ENCODE peak calls at places on chromosomes 13 and 19, in seven cellular contexts. S, I, F, Y, U, O and W are unnamed samples. For H3K36me3, the result is how much of the 10 kb centered on the place peaks cover.

GRCh38 chr19:46495789-46496099 is at the start of gene PNMA8B:
- DNase-seq in S (peak), I (peak), F (no peak), Y (peak), U (peak), O (peak), W (peak)

GRCh38 chr19:58558623-58559274 is 338 bp upstream of the UBE2M start:
- DNase-seq in S (peak), I (peak), F (peak), Y (peak), U (peak), O (peak), W (peak)

GRCh38 chr13:28545583-28546333 is 50.8 kb upstream of the FLT1 start:
- DNase-seq in S (no peak), I (no peak), F (no peak), Y (no peak), U (peak), O (peak), W (no peak)

GRCh38 chr13:109655611-109656010 is 130.8 kb downstream of the IRS2 start:
- DNase-seq in S (no peak), I (no peak), F (no peak), Y (peak), U (no peak), O (no peak), W (no peak)

GRCh38 chr13:23671902-23672301 is 101.7 kb downstream of the TNFRSF19 start:
- DNase-seq in S (no peak), I (no peak), F (no peak), Y (no peak), U (no peak), O (no peak), W (peak)

GRCh38 chr13:38635030-38635429 is 51.8 kb upstream of the FREM2 start:
- DNase-seq in S (no peak), I (no peak), F (no peak), Y (no peak), U (no peak), O (peak), W (no peak)

GRCh38 chr19:19185853-19186728 is 5.9 kb downstream of the BORCS8 start:
- DNase-seq in S (no peak), I (no peak), F (peak), Y (no peak), U (peak), O (peak), W (peak)

GRCh38 chr19:38004505-38005223 is 97.7 kb downstream of the SIPA1L3 start:
- DNase-seq in S (peak), I (peak), F (peak), Y (peak), U (peak), O (peak), W (peak)

GRCh38 chr13:37869756-37870488 is at the start of gene TRPC4:
- DNase-seq in S (peak), I (peak), F (no peak), Y (peak), U (peak), O (peak), W (peak)

GRCh38 chr13:109517516-109517915 is 268.9 kb downstream of the IRS2 start:
- DNase-seq in S (no peak), I (no peak), F (no peak), Y (no peak), U (no peak), O (no peak), W (peak)

GRCh38 chr13:108597943-108598342 is 31.5 kb upstream of the MYO16 start:
- DNase-seq in S (no peak), I (no peak), F (no peak), Y (no peak), U (no peak), O (no peak), W (peak)

GRCh38 chr19:44702551-44703176 is 3.7 kb downstream of the CEACAM16 start:
- DNase-seq in S (no peak), I (no peak), F (no peak), Y (no peak), U (no peak), O (no peak), W (no peak)

GRCh38 chr13:109872864-109873263 is 86.5 kb upstream of the IRS2 start:
- DNase-seq in S (no peak), I (no peak), F (no peak), Y (no peak), U (no peak), O (no peak), W (no peak)

GRCh38 chr13:90184355-90184754 is 1163.1 kb upstream of the MIR17HG start:
- DNase-seq in S (no peak), I (no peak), F (no peak), Y (no peak), U (no peak), O (no peak), W (no peak)

GRCh38 chr19:23440207-23440606 is 44.9 kb upstream of the ZNF91 start:
- DNase-seq in S (no peak), I (no peak), F (no peak), Y (no peak), U (no peak), O (peak), W (no peak)

GRCh38 chr13:111031531-111031961 is 83.6 kb upstream of the ARHGEF7 start:
- DNase-seq in S (no peak), I (no peak), F (no peak), Y (no peak), U (no peak), O (no peak), W (no peak)

GRCh38 chr19:2315818-2316353 is 7.9 kb upstream of the LINGO3 start:
- DNase-seq in S (no peak), I (no peak), F (peak), Y (peak), U (peak), O (peak), W (no peak)

DNA sequence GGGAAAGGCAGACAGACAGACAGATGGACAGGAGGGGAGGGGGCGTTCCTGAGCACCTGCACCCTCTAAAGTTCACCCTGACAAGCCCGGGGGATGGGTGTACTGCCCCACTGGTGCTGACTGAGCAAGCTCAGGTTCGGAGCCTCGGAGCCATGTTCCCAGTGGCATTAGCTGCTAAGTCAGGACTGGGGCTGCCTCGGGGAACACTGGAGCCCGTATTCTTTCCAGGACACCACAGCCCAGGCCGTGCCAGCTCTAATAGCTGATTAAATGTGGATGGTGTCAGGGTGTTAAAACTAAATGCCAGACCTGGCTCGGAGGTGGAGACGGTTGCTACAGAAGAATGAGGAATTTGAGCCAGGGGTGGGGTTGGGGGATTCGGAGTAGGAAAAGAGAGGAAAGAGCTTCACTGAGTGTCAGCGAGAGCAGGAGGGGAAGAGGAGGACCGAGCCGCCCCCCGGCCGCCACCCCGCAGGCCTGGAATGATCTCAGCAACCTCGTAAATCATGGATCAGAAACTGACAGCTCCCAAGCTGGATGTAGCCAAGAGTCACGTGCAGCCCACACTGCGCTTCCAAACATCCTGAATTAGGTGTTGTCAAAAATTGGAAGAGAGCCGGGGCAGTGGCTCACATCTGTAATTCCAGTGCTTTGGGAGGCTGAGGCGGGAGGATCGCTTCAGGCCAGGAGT is 10.4 kb downstream of the MAP2K2 start:
- DNase-seq in S (no peak), I (no peak), F (no peak), Y (no peak), U (no peak), O (no peak), W (no peak)
- H3K36me3 ChIP-seq in S (under half), I (under half), F (half or more), Y (under half), U (under half), O (under half), W (under half)

DNA sequence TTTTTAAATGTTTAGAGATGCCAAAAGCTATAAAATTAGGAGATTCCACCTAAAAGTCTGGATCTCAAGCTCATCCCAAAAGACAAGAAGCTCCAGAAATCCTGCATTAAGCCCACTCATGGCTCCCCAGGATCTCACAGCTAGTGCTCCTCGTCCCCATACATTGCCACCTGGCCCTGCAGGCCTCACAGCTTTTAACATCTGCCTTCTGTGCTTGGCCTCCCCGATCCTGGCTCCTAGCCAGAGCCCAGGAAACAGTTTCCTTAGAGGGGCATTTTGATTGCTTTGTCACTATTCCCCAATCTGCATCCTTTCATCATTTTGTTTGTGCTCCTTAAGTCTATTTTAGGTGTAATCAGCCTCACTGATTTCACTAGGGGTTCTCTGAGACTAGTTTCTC is 14.5 kb upstream of the DCT start:
- DNase-seq in S (no peak), I (no peak), F (no peak), Y (no peak), U (no peak), O (no peak), W (no peak)
- H3K36me3 ChIP-seq in S (under half), I (under half), F (under half), Y (under half), U (under half), O (under half), W (under half)

GRCh38 chr19:34209726-34210125 is 37.4 kb downstream of the LSM14A start:
- DNase-seq in S (no peak), I (no peak), F (no peak), Y (no peak), U (no peak), O (no peak), W (no peak)

GRCh38 chr19:34215006-34215665 is 39.2 kb upstream of the GARRE1 start:
- DNase-seq in S (no peak), I (no peak), F (no peak), Y (no peak), U (no peak), O (no peak), W (no peak)

GRCh38 chr19:34215666-34216038 is 38.7 kb upstream of the GARRE1 start:
- DNase-seq in S (no peak), I (no peak), F (no peak), Y (no peak), U (no peak), O (no peak), W (no peak)

GRCh38 chr19:34214040-34214439 is 40.3 kb upstream of the GARRE1 start:
- DNase-seq in S (no peak), I (no peak), F (no peak), Y (no peak), U (no peak), O (no peak), W (no peak)

GRCh38 chr19:34213283-34213682 is 41.0 kb downstream of the LSM14A start:
- DNase-seq in S (no peak), I (no peak), F (no peak), Y (no peak), U (no peak), O (no peak), W (no peak)
- H3K36me3 ChIP-seq in S (under half), I (under half), F (under half), Y (under half), U (under half), O (under half), W (under half)

GRCh38 chr13:113178896-113179167 is 20.4 kb downstream of the PROZ start:
- DNase-seq in S (no peak), I (no peak), F (no peak), Y (no peak), U (no peak), O (no peak), W (no peak)

GRCh38 chr13:113184568-113185440 is 23.7 kb downstream of the PCID2 start:
- DNase-seq in S (no peak), I (peak), F (no peak), Y (no peak), U (no peak), O (no peak), W (no peak)

GRCh38 chr13:113179374-113180230 is 21.2 kb downstream of the PROZ start:
- DNase-seq in S (no peak), I (no peak), F (no peak), Y (peak), U (no peak), O (peak), W (no peak)

GRCh38 chr13:113183450-113184129 is 24.9 kb downstream of the PCID2 start:
- DNase-seq in S (no peak), I (no peak), F (no peak), Y (no peak), U (no peak), O (no peak), W (no peak)

GRCh38 chr13:113182046-113182445 is 23.6 kb downstream of the PROZ start:
- DNase-seq in S (no peak), I (no peak), F (no peak), Y (no peak), U (no peak), O (no peak), W (no peak)
- H3K36me3 ChIP-seq in S (under half), I (under half), F (under half), Y (under half), U (under half), O (under half), W (under half)

GRCh38 chr13:106595623-106596022 is 27.7 kb upstream of the ARGLU1 start:
- DNase-seq in S (peak), I (no peak), F (no peak), Y (peak), U (no peak), O (no peak), W (no peak)
- H3K36me3 ChIP-seq in S (under half), I (under half), F (under half), Y (under half), U (under half), O (under half), W (under half)